ENCODE peak calls at places on chromosomes 1 and 21, in nine cellular contexts. P is aorta; S is T-cell; N is NCI-H2171 treated with DMSO at 0.1 percent for 48 hours; F is IMR-90; W is nucleus accumbens; H is lung; X is stimulated activated naive B cell treated with anti-CD40 and anti-IgM and Interleukin-4, amounts not matched to agents 10 μg/mL and 1 μg/mL and 100 μg/mL, for 72 hours; O is ureter. A is an unnamed sample.

GRCh38 chr1:172352435-172352834 is 68.0 kb upstream of the C1orf105 start:
- DNase-seq in X (no peak), N (no peak), W (no peak), S (no peak), P (no peak), F (peak), H (no peak), O (no peak), A (no peak)

GRCh38 chr1:43622901-43623780 is 26.8 kb upstream of the KDM4A start:
- DNase-seq in P (peak), H (no peak), O (no peak), F (no peak), N (no peak), X (no peak), S (no peak), W (no peak), A (peak)

GRCh38 chr1:155226910-155227260 is 18.4 kb downstream of the MTX1 start:
- DNase-seq in S (no peak), H (no peak), N (peak), O (no peak), P (peak), F (peak), W (peak), X (no peak), A (peak)

GRCh38 chr1:90402893-90403849 is 313.9 kb downstream of the BARHL2 start:
- DNase-seq in X (no peak), O (peak), H (peak), S (no peak), F (peak), W (no peak), N (no peak), P (no peak), A (no peak)

GRCh38 chr1:229108598-229109201 is 162.2 kb upstream of the RAB4A start:
- DNase-seq in W (no peak), P (peak), X (no peak), O (peak), F (no peak), S (no peak), H (no peak), N (no peak), A (no peak)

GRCh38 chr1:99943238-99943794 is 26.5 kb upstream of the SLC35A3 start:
- DNase-seq in N (peak), P (no peak), X (no peak), F (peak), S (no peak), O (no peak), W (no peak), H (no peak), A (no peak)

GRCh38 chr21:14383596-14384210 is 757 bp upstream of the HSPA13 start:
- DNase-seq in P (no peak), O (no peak), S (no peak), X (no peak), N (peak), F (peak), H (no peak), W (no peak), A (no peak)

GRCh38 chr1:192879416-192879815 is 70.6 kb downstream of the RGS2 start:
- DNase-seq in S (no peak), X (no peak), O (no peak), P (no peak), N (no peak), F (peak), W (no peak), H (no peak), A (no peak)

GRCh38 chr1:44677201-44677520 is 2.6 kb downstream of the ARMH1 start:
- DNase-seq in O (no peak), S (no peak), W (no peak), F (peak), X (no peak), H (no peak), N (peak), P (no peak), A (no peak)

GRCh38 chr1:162988869-162989268 is 80.3 kb upstream of the RGS4 start:
- DNase-seq in F (no peak), S (no peak), H (no peak), X (no peak), W (no peak), O (no peak), P (no peak), N (no peak), A (no peak)

GRCh38 chr1:202860744-202861419 is 28.1 kb downstream of the RABIF start:
- DNase-seq in O (peak), F (peak), S (no peak), N (peak), P (peak), X (no peak), W (no peak), H (peak), A (no peak)

GRCh38 chr1:23751050-23751814 is 8.0 kb downstream of the ELOA start:
- DNase-seq in X (peak), F (peak), O (no peak), P (no peak), N (peak), W (no peak), H (peak), S (peak), A (no peak)

GRCh38 chr1:212727386-212728181 is 27.9 kb upstream of the BATF3 start:
- DNase-seq in H (no peak), X (no peak), W (no peak), O (no peak), N (no peak), S (no peak), F (peak), P (no peak), A (peak)

GRCh38 chr1:16249838-16250241 is 12.9 kb upstream of the CPLANE2 start:
- DNase-seq in X (no peak), H (no peak), W (no peak), P (peak), O (no peak), S (no peak), F (peak), N (no peak), A (no peak)

A was measured in posterior vena cava.